ENCODE peak calls at places on chromosome 9, in five cellular contexts. H is upper lobe of right lung, S is germinal center, M is astrocyte, T is ACHN. Z is an unnamed sample.

GRCh38 chr9:86747711-86748110 is 199.6 kb downstream of the GAS1 start:
- DNase-seq in H (no peak), S (no peak), M (no peak), T (no peak), Z (no peak)

GRCh38 chr9:89802809-89803355 is 198.1 kb downstream of the GADD45G start:
- DNase-seq in S (no peak), M (no peak), H (no peak), T (no peak), Z (no peak)

GRCh38 chr9:137140151-137141012 is 1.4 kb downstream of the GRIN1 start:
- DNase-seq in M (no peak), H (peak; percentile 46), S (no peak), T (no peak), Z (no peak)

GRCh38 chr9:37840560-37841194 is 40.1 kb downstream of the DCAF10 start:
- DNase-seq in M (peak; percentile 80), S (no peak), T (peak; percentile 46), H (no peak), Z (peak; percentile 88)

GRCh38 chr9:111566234-111566633 is 33.2 kb downstream of the PTGR1 start:
- DNase-seq in M (no peak), S (no peak), H (no peak), T (no peak), Z (no peak)

GRCh38 chr9:116073826-116074225 is 79.8 kb upstream of the PAPPA start:
- DNase-seq in M (peak; percentile 95), H (no peak), T (no peak), S (no peak), Z (peak; percentile 67)

GRCh38 chr9:129580211-129580915 is 40.5 kb downstream of the C9orf50 start:
- DNase-seq in T (no peak), M (no peak), H (no peak), S (no peak), Z (no peak)

GRCh38 chr9:137313326-137313920 is 11.4 kb upstream of the NRARP start:
- DNase-seq in T (no peak), S (no peak), M (no peak), H (peak; percentile 58), Z (no peak)

GRCh38 chr9:134723037-134723436 is 81.4 kb downstream of the COL5A1 start:
- DNase-seq in M (no peak), S (no peak), T (no peak), H (no peak), Z (no peak)

GRCh38 chr9:35237303-35237702 is 75.5 kb downstream of the UNC13B start:
- DNase-seq in S (no peak), T (no peak), M (no peak), H (no peak), Z (no peak)

GRCh38 chr9:129597355-129598088 is 23.4 kb downstream of the C9orf50 start:
- DNase-seq in H (peak; percentile 92), T (no peak), S (no peak), M (peak; percentile 52), Z (peak; percentile 65)

GRCh38 chr9:136840877-136841645 is 1.2 kb upstream of the AJM1 start:
- DNase-seq in S (no peak), M (peak; percentile 36), T (peak; percentile 43), H (no peak), Z (peak; percentile 62)

GRCh38 chr9:3900673-3901318 is 375.0 kb upstream of the RFX3 start:
- DNase-seq in H (peak; percentile 46), T (no peak), S (no peak), M (no peak), Z (no peak)

GRCh38 chr9:32580631-32581300 is 7.8 kb upstream of the NDUFB6 start:
- DNase-seq in H (no peak), T (no peak), S (no peak), M (no peak), Z (no peak)

GRCh38 chr9:89723696-89724095 is 118.9 kb downstream of the GADD45G start:
- DNase-seq in T (no peak), H (no peak), M (peak; percentile 49), S (no peak), Z (no peak)

GRCh38 chr9:110541950-110542349 is 37.6 kb downstream of the SVEP1 start:
- DNase-seq in M (no peak), S (no peak), T (no peak), H (no peak), Z (peak; percentile 16)

GRCh38 chr9:138043411-138044345 is 166.1 kb downstream of the CACNA1B start:
- DNase-seq in T (no peak), M (no peak), H (peak; percentile 52), S (no peak), Z (no peak)